ENCODE peak calls at places on chromosomes 12 and 14, in four cellular contexts. B is HepG2, D is HCT116, G is K562. K is an unnamed sample.

GRCh38 chr12:110600254-110600653 is 13.7 kb upstream of the TCTN1 start:
- DNase-seq in B (peak), D (peak), G (no peak), K (no peak)

GRCh38 chr14:79661762-79662161 is 549.5 kb downstream of the DIO2 start:
- DNase-seq in D (no peak), B (no peak), G (no peak), K (no peak)

GRCh38 chr14:70988452-70988851 is 81.2 kb downstream of the PCNX1 start:
- DNase-seq in D (no peak), G (no peak), B (no peak), K (no peak)

GRCh38 chr12:92381856-92382255 is 236.2 kb upstream of the BTG1 start:
- DNase-seq in G (no peak), B (no peak), D (no peak), K (no peak)

GRCh38 chr14:31137214-31137889 is 70.2 kb downstream of the HECTD1 start:
- DNase-seq in G (no peak), D (peak), B (no peak), K (no peak)

GRCh38 chr12:64010069-64010686 is 165.7 kb downstream of the SRGAP1 start:
- DNase-seq in B (peak), D (no peak), G (no peak), K (no peak)

GRCh38 chr12:97404549-97404948 is 58.1 kb upstream of the RMST start:
- DNase-seq in B (peak), G (peak), D (peak), K (peak)

GRCh38 chr12:130198026-130198662 is 35.9 kb downstream of the FZD10 start:
- DNase-seq in D (no peak), B (no peak), G (no peak), K (no peak)

GRCh38 chr12:76878899-76879709 is at the start of gene CSRP2:
- DNase-seq in G (peak), B (peak), D (peak), K (peak)

GRCh38 chr14:79730911-79731310 is 480.4 kb downstream of the DIO2 start:
- DNase-seq in B (no peak), G (no peak), D (no peak), K (no peak)

GRCh38 chr14:65415613-65416012 is 3.1 kb downstream of the FUT8 start:
- DNase-seq in D (no peak), B (no peak), G (no peak), K (no peak)

GRCh38 chr12:123105427-123105826 is 45.5 kb downstream of the PITPNM2 start:
- DNase-seq in D (no peak), G (no peak), B (no peak), K (no peak)

GRCh38 chr14:46054526-46054925 is 597.1 kb downstream of the RPL10L start:
- DNase-seq in B (no peak), D (no peak), G (no peak), K (no peak)

GRCh38 chr12:106415134-106415533 is 57.6 kb downstream of the POLR3B start:
- DNase-seq in G (no peak), D (no peak), B (no peak), K (no peak)

GRCh38 chr12:5328669-5329068 is 103.2 kb upstream of the NTF3 start:
- DNase-seq in G (no peak), B (no peak), D (no peak), K (no peak)

GRCh38 chr12:27615331-27615891 is 80.8 kb upstream of the REP15 start:
- DNase-seq in D (peak), B (no peak), G (no peak), K (no peak)

GRCh38 chr12:110010853-110011835 is 11.9 kb downstream of the ANKRD13A start:
- DNase-seq in B (peak), D (no peak), G (no peak), K (peak)

GRCh38 chr12:48183876-48184548 is 568 bp downstream of the CCDC184 start:
- DNase-seq in B (no peak), G (no peak), D (no peak), K (no peak)

GRCh38 chr12:9701380-9702154 is 31.3 kb downstream of the CLECL1 start:
- DNase-seq in D (no peak), B (no peak), G (no peak), K (no peak)

GRCh38 chr14:106308839-106309389 is 782.5 kb downstream of the TMEM121 start:
- DNase-seq in B (peak), D (no peak), G (peak), K (peak)
- TF ChIP-seq SP1 in B (no peak), D (no peak), G (no peak), K (peak)

GRCh38 chr12:65822732-65823480 is 1.4 kb upstream of the HMGA2 start:
- DNase-seq in B (peak), G (no peak), D (peak), K (no peak)
- H2AFZ ChIP-seq in B (peak), G (no peak), D (no peak), K (peak)

GRCh38 chr12:124919646-124920352 is 5.3 kb upstream of the UBC start:
- DNase-seq in B (no peak), D (no peak), G (no peak), K (peak)

GRCh38 chr12:124920353-124920935 is 6.0 kb upstream of the UBC start:
- DNase-seq in G (no peak), B (no peak), D (no peak), K (no peak)

GRCh38 chr12:124917135-124917840 is 2.8 kb upstream of the UBC start:
- DNase-seq in G (peak), B (peak), D (peak), K (peak)

GRCh38 chr12:124916370-124917134 is 2.1 kb upstream of the UBC start:
- DNase-seq in B (peak), D (peak), G (no peak), K (no peak)

DNA sequence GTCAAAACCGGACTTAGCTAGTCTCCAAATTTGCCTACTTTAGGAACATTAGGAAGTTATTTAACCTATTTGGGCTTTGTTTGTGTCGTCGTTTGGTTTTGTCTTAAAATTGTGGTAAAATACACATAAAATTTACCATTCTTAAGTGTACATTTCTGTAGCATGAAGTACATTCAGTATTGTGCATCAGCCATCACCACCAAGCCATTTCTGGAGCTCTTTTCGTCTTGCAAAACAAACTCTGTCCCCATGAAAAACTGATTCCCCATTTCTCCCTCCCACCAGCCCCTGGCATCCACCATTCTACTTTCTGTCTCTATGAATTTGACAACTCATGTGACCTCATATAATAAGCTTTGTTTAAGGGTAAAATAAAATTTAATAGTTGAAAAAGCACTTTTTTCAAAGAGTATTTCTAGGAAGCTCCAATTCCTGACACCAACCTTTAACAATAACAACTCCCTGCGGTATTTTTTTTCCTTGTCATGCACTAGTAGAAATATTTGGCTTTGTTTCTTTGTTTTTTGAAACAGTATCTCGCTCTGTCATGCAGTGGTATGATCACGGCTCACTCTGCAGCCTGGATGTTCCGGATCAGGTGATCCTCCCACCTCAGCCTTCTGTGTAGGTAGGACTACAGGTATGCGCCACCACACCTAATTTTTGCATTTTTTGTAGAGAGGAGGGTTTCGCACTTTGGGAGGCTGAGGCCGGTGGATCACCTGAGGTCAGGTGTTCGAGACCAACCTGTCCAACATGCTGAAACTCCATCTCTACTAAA is 3.6 kb upstream of the UBC start:
- DNase-seq in D (no peak), G (no peak), B (peak), K (no peak)
- TF ChIP-seq REST in D (no peak), G (no peak), B (no peak), K (no peak)

GRCh38 chr12:3613641-3614180 is 122.7 kb downstream of the PRMT8 start:
- DNase-seq in B (no peak), G (no peak), D (no peak), K (no peak)
- TF ChIP-seq SP1 in B (no peak), G (no peak), D (no peak), K (no peak)

GRCh38 chr12:121568971-121569808 is 11.6 kb downstream of the KDM2B start:
- DNase-seq in D (no peak), G (no peak), B (no peak), K (no peak)
- H2AFZ ChIP-seq in D (no peak), G (peak), B (no peak), K (no peak)

GRCh38 chr14:72644038-72644437 is 249.9 kb downstream of the DPF3 start:
- DNase-seq in B (no peak), G (no peak), D (no peak), K (no peak)

GRCh38 chr14:72641086-72641485 is 252.8 kb downstream of the DPF3 start:
- DNase-seq in D (no peak), B (no peak), G (no peak), K (no peak)

GRCh38 chr14:72644758-72645489 is 249.0 kb downstream of the DPF3 start:
- DNase-seq in B (no peak), G (no peak), D (peak), K (no peak)

GRCh38 chr14:72645706-72646105 is 248.2 kb downstream of the DPF3 start:
- DNase-seq in G (no peak), B (no peak), D (no peak), K (no peak)

GRCh38 chr14:72643317-72643801 is 250.5 kb downstream of the DPF3 start:
- DNase-seq in B (no peak), D (no peak), G (no peak), K (no peak)
- TF ChIP-seq REST in B (no peak), D (no peak), G (no peak), K (no peak)

K was measured in GM12878.